ENCODE peak calls at places on chromosomes 12 and 14, in ten cellular contexts. One of them, this sample, is unnamed.

GRCh38 chr12:78306236-78306635 is 475.5 kb downstream of the NAV3 start:
- DNase-seq in tibial artery: no peak
- DNase-seq in dorsolateral prefrontal cortex: no peak
- DNase-seq in fibroblast of lung: no peak
- DNase-seq in HL-60: no peak
- DNase-seq in H9: no peak
- DNase-seq in transverse colon: no peak
- DNase-seq in cardiac muscle cell: no peak
- DNase-seq in tibial nerve: no peak
- DNase-seq in endodermal cell: no peak
- DNase-seq in this sample: no peak

GRCh38 chr14:70281938-70282337 is 77.5 kb downstream of the COX16 start:
- DNase-seq in cardiac muscle cell: no peak
- DNase-seq in tibial artery: no peak
- DNase-seq in HL-60: no peak
- DNase-seq in H9: no peak
- DNase-seq in fibroblast of lung: no peak
- DNase-seq in tibial nerve: no peak
- DNase-seq in transverse colon: no peak
- DNase-seq in dorsolateral prefrontal cortex: no peak
- DNase-seq in endodermal cell: no peak
- DNase-seq in this sample: no peak

GRCh38 chr12:12979731-12980259 is 20.3 kb downstream of the HEBP1 start:
- DNase-seq in cardiac muscle cell: peak
- DNase-seq in tibial nerve: no peak
- DNase-seq in transverse colon: no peak
- DNase-seq in endodermal cell: no peak
- DNase-seq in H9: no peak
- DNase-seq in HL-60: no peak
- DNase-seq in fibroblast of lung: peak
- DNase-seq in dorsolateral prefrontal cortex: no peak
- DNase-seq in tibial artery: no peak
- DNase-seq in this sample: peak

GRCh38 chr12:47573146-47573659 is 132.6 kb downstream of the RPAP3 start:
- DNase-seq in HL-60: no peak
- DNase-seq in dorsolateral prefrontal cortex: no peak
- DNase-seq in fibroblast of lung: no peak
- DNase-seq in tibial nerve: no peak
- DNase-seq in H9: no peak
- DNase-seq in tibial artery: no peak
- DNase-seq in cardiac muscle cell: no peak
- DNase-seq in transverse colon: no peak
- DNase-seq in endodermal cell: no peak
- DNase-seq in this sample: no peak

GRCh38 chr14:97377550-97377949 is 580.4 kb downstream of the VRK1 start:
- DNase-seq in tibial artery: no peak
- DNase-seq in fibroblast of lung: no peak
- DNase-seq in transverse colon: no peak
- DNase-seq in HL-60: no peak
- DNase-seq in endodermal cell: peak
- DNase-seq in dorsolateral prefrontal cortex: no peak
- DNase-seq in cardiac muscle cell: no peak
- DNase-seq in H9: no peak
- DNase-seq in tibial nerve: no peak
- DNase-seq in this sample: no peak

GRCh38 chr12:88408828-88409227 is 171.4 kb downstream of the KITLG start:
- DNase-seq in transverse colon: no peak
- DNase-seq in cardiac muscle cell: no peak
- DNase-seq in dorsolateral prefrontal cortex: no peak
- DNase-seq in endodermal cell: no peak
- DNase-seq in tibial nerve: no peak
- DNase-seq in tibial artery: no peak
- DNase-seq in fibroblast of lung: no peak
- DNase-seq in H9: no peak
- DNase-seq in HL-60: no peak
- DNase-seq in this sample: no peak

GRCh38 chr14:72653026-72653425 is 240.9 kb downstream of the DPF3 start:
- DNase-seq in fibroblast of lung: peak
- DNase-seq in H9: no peak
- DNase-seq in HL-60: no peak
- DNase-seq in dorsolateral prefrontal cortex: no peak
- DNase-seq in endodermal cell: no peak
- DNase-seq in tibial nerve: no peak
- DNase-seq in tibial artery: no peak
- DNase-seq in transverse colon: no peak
- DNase-seq in cardiac muscle cell: no peak
- DNase-seq in this sample: no peak

GRCh38 chr14:73462078-73462715 is 3.9 kb upstream of the NUMB start:
- DNase-seq in endodermal cell: peak
- DNase-seq in HL-60: peak
- DNase-seq in cardiac muscle cell: peak
- DNase-seq in tibial artery: peak
- DNase-seq in transverse colon: peak
- DNase-seq in fibroblast of lung: peak
- DNase-seq in tibial nerve: no peak
- DNase-seq in dorsolateral prefrontal cortex: peak
- DNase-seq in H9: no peak
- DNase-seq in this sample: no peak

GRCh38 chr14:80164991-80165390 is 46.3 kb downstream of the DIO2 start:
- DNase-seq in dorsolateral prefrontal cortex: no peak
- DNase-seq in endodermal cell: no peak
- DNase-seq in tibial artery: no peak
- DNase-seq in tibial nerve: no peak
- DNase-seq in transverse colon: no peak
- DNase-seq in cardiac muscle cell: no peak
- DNase-seq in H9: no peak
- DNase-seq in HL-60: no peak
- DNase-seq in fibroblast of lung: peak
- DNase-seq in this sample: peak

GRCh38 chr12:72277415-72277814 is 5.2 kb downstream of the TRHDE start:
- DNase-seq in endodermal cell: no peak
- DNase-seq in dorsolateral prefrontal cortex: no peak
- DNase-seq in tibial nerve: no peak
- DNase-seq in transverse colon: no peak
- DNase-seq in cardiac muscle cell: no peak
- DNase-seq in tibial artery: no peak
- DNase-seq in H9: no peak
- DNase-seq in HL-60: no peak
- DNase-seq in fibroblast of lung: peak
- DNase-seq in this sample: no peak

GRCh38 chr12:131989021-131989420 is 39.3 kb downstream of the EP400 start:
- DNase-seq in dorsolateral prefrontal cortex: no peak
- DNase-seq in HL-60: no peak
- DNase-seq in tibial nerve: no peak
- DNase-seq in H9: no peak
- DNase-seq in tibial artery: no peak
- DNase-seq in endodermal cell: peak
- DNase-seq in cardiac muscle cell: no peak
- DNase-seq in fibroblast of lung: no peak
- DNase-seq in transverse colon: no peak
- DNase-seq in this sample: no peak

GRCh38 chr12:131988054-131988796 is 38.5 kb downstream of the EP400 start:
- DNase-seq in HL-60: no peak
- DNase-seq in tibial nerve: no peak
- DNase-seq in fibroblast of lung: no peak
- DNase-seq in dorsolateral prefrontal cortex: no peak
- DNase-seq in tibial artery: no peak
- DNase-seq in transverse colon: no peak
- DNase-seq in endodermal cell: peak
- DNase-seq in cardiac muscle cell: no peak
- DNase-seq in H9: no peak
- DNase-seq in this sample: no peak

GRCh38 chr12:131990066-131990979 is 40.6 kb downstream of the EP400 start:
- DNase-seq in fibroblast of lung: peak
- DNase-seq in endodermal cell: peak
- DNase-seq in HL-60: no peak
- DNase-seq in dorsolateral prefrontal cortex: no peak
- DNase-seq in H9: peak
- DNase-seq in tibial nerve: no peak
- DNase-seq in tibial artery: no peak
- DNase-seq in transverse colon: no peak
- DNase-seq in cardiac muscle cell: no peak
- DNase-seq in this sample: peak

GRCh38 chr12:131991816-131992430 is 42.2 kb downstream of the EP400 start:
- DNase-seq in transverse colon: no peak
- DNase-seq in tibial nerve: no peak
- DNase-seq in tibial artery: no peak
- DNase-seq in H9: no peak
- DNase-seq in cardiac muscle cell: no peak
- DNase-seq in dorsolateral prefrontal cortex: no peak
- DNase-seq in HL-60: no peak
- DNase-seq in endodermal cell: peak
- DNase-seq in fibroblast of lung: peak
- DNase-seq in this sample: no peak

DNA sequence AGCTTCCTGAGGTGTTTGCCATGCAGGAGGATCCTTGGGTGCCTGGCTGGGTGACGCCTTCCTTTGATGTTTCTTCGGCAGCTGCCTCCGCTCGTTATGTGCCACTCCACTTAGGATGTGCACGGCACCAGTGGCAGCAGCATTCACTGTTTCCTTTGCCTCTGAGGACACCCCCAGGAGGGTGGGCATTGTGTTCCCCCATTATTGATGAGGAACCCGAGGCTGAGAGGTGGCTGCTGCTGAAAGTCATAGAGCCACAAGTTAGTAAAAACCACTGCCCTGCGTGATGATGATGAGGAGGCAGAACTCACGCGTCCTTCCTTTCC is 41.2 kb downstream of the EP400 start:
- DNase-seq in dorsolateral prefrontal cortex: no peak
- DNase-seq in H9: no peak
- DNase-seq in cardiac muscle cell: no peak
- DNase-seq in HL-60: no peak
- DNase-seq in tibial artery: no peak
- DNase-seq in transverse colon: no peak
- DNase-seq in fibroblast of lung: no peak
- DNase-seq in endodermal cell: no peak
- DNase-seq in tibial nerve: no peak
- DNase-seq in this sample: no peak
- H3K27ac ChIP-seq in dorsolateral prefrontal cortex: peak
- H3K27ac ChIP-seq in H9: peak
- H3K27ac ChIP-seq in cardiac muscle cell: no peak
- H3K27ac ChIP-seq in HL-60: no peak
- H3K27ac ChIP-seq in tibial artery: no peak
- H3K27ac ChIP-seq in transverse colon: no peak
- H3K27ac ChIP-seq in fibroblast of lung: no peak
- H3K27ac ChIP-seq in endodermal cell: peak
- H3K27ac ChIP-seq in tibial nerve: no peak
- H3K27ac ChIP-seq in this sample: peak

DNA sequence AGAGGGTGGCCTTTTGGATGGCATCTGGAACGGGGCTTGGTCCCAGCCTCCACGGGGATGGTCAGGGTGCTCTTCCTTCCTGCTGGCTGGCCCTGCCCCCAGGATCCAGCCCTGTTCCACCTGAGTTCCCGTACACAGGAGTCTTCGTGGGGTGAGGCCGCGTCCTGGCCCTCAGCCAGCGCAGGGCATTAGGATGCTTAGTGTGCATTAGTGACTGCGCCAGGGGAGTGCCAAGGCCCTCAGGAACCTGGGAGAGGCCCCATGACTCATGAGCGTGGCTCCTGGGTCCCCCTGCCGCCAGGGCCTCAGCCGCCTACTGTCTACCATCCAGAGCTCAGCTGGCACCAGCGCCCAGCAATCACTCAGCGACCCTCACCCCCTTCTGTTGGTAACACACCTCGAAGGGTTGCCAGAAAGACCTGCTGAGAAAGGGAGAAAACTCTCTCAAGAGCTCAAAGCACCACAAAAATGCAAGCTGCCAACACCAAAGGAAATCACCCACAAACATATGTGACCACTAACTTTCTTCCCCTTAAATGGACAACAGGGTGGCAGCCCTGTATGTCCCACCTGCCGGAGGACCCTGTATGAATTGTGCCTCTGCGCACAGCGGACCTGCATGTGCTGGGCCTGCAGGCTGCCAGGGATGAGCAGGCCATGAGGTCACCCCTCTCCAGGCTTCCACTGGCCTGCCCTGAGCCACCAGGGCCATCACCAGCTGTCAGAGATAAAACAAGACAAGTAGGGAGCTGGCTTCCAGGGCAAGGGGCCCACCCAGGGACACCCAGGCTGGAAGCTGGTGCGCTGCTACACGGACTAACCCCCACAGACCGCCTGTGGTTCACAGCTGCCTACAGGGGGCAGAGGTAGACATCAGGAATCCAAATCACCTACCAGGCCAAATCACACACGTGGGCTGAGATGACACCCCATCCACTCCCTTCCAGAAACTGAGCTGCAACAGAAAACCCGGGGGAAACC is 28.7 kb downstream of the CCDC85C start:
- DNase-seq in endodermal cell: no peak
- DNase-seq in fibroblast of lung: peak
- DNase-seq in tibial nerve: no peak
- DNase-seq in H9: no peak
- DNase-seq in transverse colon: peak
- DNase-seq in cardiac muscle cell: no peak
- DNase-seq in tibial artery: no peak
- DNase-seq in HL-60: no peak
- DNase-seq in dorsolateral prefrontal cortex: no peak
- DNase-seq in this sample: no peak
- TF ChIP-seq CTCF in endodermal cell: peak
- TF ChIP-seq CTCF in fibroblast of lung: no peak
- TF ChIP-seq CTCF in tibial nerve: no peak
- TF ChIP-seq CTCF in H9: peak
- TF ChIP-seq CTCF in transverse colon: no peak
- TF ChIP-seq CTCF in cardiac muscle cell: peak
- TF ChIP-seq CTCF in tibial artery: no peak
- TF ChIP-seq CTCF in HL-60: no peak
- TF ChIP-seq CTCF in dorsolateral prefrontal cortex: no peak
- TF ChIP-seq CTCF in this sample: peak

GRCh38 chr12:67014642-67015041 is 254.5 kb upstream of the CAND1 start:
- DNase-seq in dorsolateral prefrontal cortex: no peak
- DNase-seq in cardiac muscle cell: no peak
- DNase-seq in fibroblast of lung: no peak
- DNase-seq in tibial nerve: no peak
- DNase-seq in transverse colon: no peak
- DNase-seq in HL-60: no peak
- DNase-seq in tibial artery: no peak
- DNase-seq in endodermal cell: no peak
- DNase-seq in H9: no peak
- DNase-seq in this sample: no peak

GRCh38 chr12:67018105-67018504 is 251.1 kb upstream of the CAND1 start:
- DNase-seq in HL-60: no peak
- DNase-seq in endodermal cell: peak
- DNase-seq in cardiac muscle cell: no peak
- DNase-seq in tibial nerve: no peak
- DNase-seq in dorsolateral prefrontal cortex: no peak
- DNase-seq in fibroblast of lung: no peak
- DNase-seq in H9: peak
- DNase-seq in transverse colon: no peak
- DNase-seq in tibial artery: no peak
- DNase-seq in this sample: no peak

GRCh38 chr12:67019070-67019469 is 250.1 kb upstream of the CAND1 start:
- DNase-seq in endodermal cell: peak
- DNase-seq in H9: no peak
- DNase-seq in cardiac muscle cell: no peak
- DNase-seq in transverse colon: no peak
- DNase-seq in tibial artery: no peak
- DNase-seq in dorsolateral prefrontal cortex: no peak
- DNase-seq in fibroblast of lung: peak
- DNase-seq in tibial nerve: no peak
- DNase-seq in HL-60: no peak
- DNase-seq in this sample: no peak
- H3K27ac ChIP-seq in endodermal cell: peak
- H3K27ac ChIP-seq in H9: no peak
- H3K27ac ChIP-seq in cardiac muscle cell: no peak
- H3K27ac ChIP-seq in transverse colon: no peak
- H3K27ac ChIP-seq in tibial artery: no peak
- H3K27ac ChIP-seq in dorsolateral prefrontal cortex: no peak
- H3K27ac ChIP-seq in fibroblast of lung: no peak
- H3K27ac ChIP-seq in tibial nerve: no peak
- H3K27ac ChIP-seq in HL-60: no peak
- H3K27ac ChIP-seq in this sample: no peak

GRCh38 chr12:22544038-22544979 is at the start of gene C2CD5:
- DNase-seq in dorsolateral prefrontal cortex: peak
- DNase-seq in endodermal cell: peak
- DNase-seq in H9: peak
- DNase-seq in fibroblast of lung: peak
- DNase-seq in tibial artery: peak
- DNase-seq in tibial nerve: peak
- DNase-seq in HL-60: peak
- DNase-seq in transverse colon: peak
- DNase-seq in cardiac muscle cell: peak
- DNase-seq in this sample: peak
- TF ChIP-seq CTCF in dorsolateral prefrontal cortex: peak
- TF ChIP-seq CTCF in endodermal cell: peak
- TF ChIP-seq CTCF in H9: peak
- TF ChIP-seq CTCF in fibroblast of lung: no peak
- TF ChIP-seq CTCF in tibial artery: peak
- TF ChIP-seq CTCF in tibial nerve: peak
- TF ChIP-seq CTCF in HL-60: no peak
- TF ChIP-seq CTCF in transverse colon: peak
- TF ChIP-seq CTCF in cardiac muscle cell: peak
- TF ChIP-seq CTCF in this sample: peak

This sample was measured in brain microvascular endothelial cell.